ENCODE peak calls at places on chromosomes 11 and 22, in seven cellular contexts. M is trophoblast cell, Q is H9, H is IMR-90, Y is H1, N is mesenchymal stem cell, A is mesendoderm. F is an unnamed sample.

GRCh38 chr22:31241936-31242335 is 29.8 kb downstream of the LIMK2 start:
- DNase-seq in M (peak), Q (no peak), H (peak), Y (no peak), N (peak), A (peak), F (no peak)

GRCh38 chr11:11588243-11588642 is 33.6 kb downstream of the GALNT18 start:
- DNase-seq in M (no peak), Q (no peak), H (no peak), Y (no peak), N (no peak), A (no peak), F (no peak)

GRCh38 chr11:85752890-85753581 is 57.9 kb downstream of the SYTL2 start:
- DNase-seq in M (peak), Q (no peak), H (no peak), Y (no peak), N (no peak), A (no peak), F (no peak)

GRCh38 chr11:102575016-102575415 is 44.5 kb upstream of the MMP7 start:
- DNase-seq in M (no peak), Q (no peak), H (no peak), Y (no peak), N (no peak), A (no peak), F (no peak)

GRCh38 chr22:42170946-42171345 is 40.3 kb upstream of the CYP2D6 start:
- DNase-seq in M (no peak), Q (no peak), H (no peak), Y (no peak), N (no peak), A (no peak), F (no peak)

GRCh38 chr11:128625316-128625715 is 38.0 kb upstream of the ETS1 start:
- DNase-seq in M (no peak), Q (no peak), H (no peak), Y (peak), N (no peak), A (no peak), F (no peak)

GRCh38 chr11:63572026-63572688 is 9.0 kb upstream of the PLAAT2 start:
- DNase-seq in M (no peak), Q (peak), H (no peak), Y (no peak), N (no peak), A (no peak), F (no peak)

GRCh38 chr11:107697291-107697690 is 14.6 kb downstream of the SLN start:
- DNase-seq in M (peak), Q (no peak), H (no peak), Y (no peak), N (no peak), A (no peak), F (no peak)

GRCh38 chr11:78080818-78081495 is 1.3 kb upstream of the NDUFC2 start:
- DNase-seq in M (no peak), Q (no peak), H (peak), Y (no peak), N (peak), A (peak), F (no peak)

GRCh38 chr11:1202776-1203504 is 19.9 kb upstream of the MUC5B start:
- DNase-seq in M (peak), Q (peak), H (peak), Y (peak), N (peak), A (peak), F (peak)
- H3K9ac ChIP-seq in M (no peak), Q (no peak), H (no peak), Y (no peak), N (peak), A (peak), F (peak)

GRCh38 chr11:117295438-117296137 is 4.4 kb downstream of the BACE1-AS start:
- DNase-seq in M (no peak), Q (no peak), H (no peak), Y (no peak), N (no peak), A (no peak), F (no peak)
- H3K18ac ChIP-seq in M (no peak), Q (no peak), H (no peak), Y (no peak), N (no peak), A (no peak), F (no peak)

GRCh38 chr11:79092791-79093313 is 348.0 kb downstream of the TENM4 start:
- DNase-seq in M (peak), Q (no peak), H (peak), Y (no peak), N (peak), A (peak), F (no peak)

GRCh38 chr11:79088967-79089366 is 351.9 kb downstream of the TENM4 start:
- DNase-seq in M (no peak), Q (no peak), H (no peak), Y (no peak), N (no peak), A (peak), F (peak)

GRCh38 chr11:79087957-79088318 is 352.9 kb downstream of the TENM4 start:
- DNase-seq in M (no peak), Q (no peak), H (no peak), Y (no peak), N (peak), A (no peak), F (no peak)

GRCh38 chr11:79087238-79087956 is 353.4 kb downstream of the TENM4 start:
- DNase-seq in M (peak), Q (no peak), H (peak), Y (no peak), N (peak), A (peak), F (peak)

DNA sequence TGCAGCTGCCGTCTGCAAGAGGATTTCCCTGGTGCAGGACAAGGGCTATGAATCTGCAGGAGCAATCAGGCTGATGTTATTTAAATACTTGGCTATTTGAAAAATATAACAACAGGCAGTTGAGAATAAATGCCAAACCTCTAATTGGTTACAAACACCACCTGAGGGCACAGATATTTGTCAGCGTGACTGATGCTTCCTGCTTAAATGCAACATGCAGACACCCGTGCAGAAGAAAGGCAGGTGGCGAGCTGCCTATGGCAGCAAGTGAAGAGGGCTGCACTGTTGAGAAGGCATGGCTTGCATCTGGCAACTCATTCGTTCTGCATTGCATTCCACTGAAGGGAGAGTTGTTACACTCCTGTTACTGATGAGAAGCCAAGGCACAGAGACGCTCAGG is 350.6 kb downstream of the TENM4 start:
- DNase-seq in M (peak), Q (no peak), H (no peak), Y (no peak), N (no peak), A (no peak), F (no peak)
- H3K27ac ChIP-seq in M (peak), Q (no peak), H (no peak), Y (no peak), N (no peak), A (no peak), F (no peak)

DNA sequence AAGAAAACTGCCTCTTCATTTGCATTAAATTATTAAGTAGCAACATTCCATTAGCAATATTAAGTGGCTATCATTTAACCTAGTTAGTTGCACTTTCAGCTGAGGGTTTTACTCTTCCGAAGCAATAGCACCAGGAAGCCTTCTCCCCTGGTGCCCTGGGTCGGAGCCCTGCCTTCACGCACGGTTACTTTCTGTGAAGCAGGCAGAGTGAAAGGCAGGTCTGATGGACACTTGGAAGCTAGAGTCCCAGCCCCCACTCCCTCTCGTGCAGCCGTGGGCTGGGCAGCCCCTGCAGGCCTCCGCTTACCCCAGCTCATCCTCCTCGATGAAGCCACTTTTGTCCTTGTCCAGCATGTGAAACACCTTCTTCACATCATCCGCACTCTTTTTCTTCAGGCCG is 2.0 kb downstream of the PVALB start:
- DNase-seq in M (no peak), Q (no peak), H (no peak), Y (no peak), N (no peak), A (no peak), F (no peak)
- H3K9ac ChIP-seq in M (no peak), Q (no peak), H (no peak), Y (no peak), N (no peak), A (no peak), F (no peak)